ENCODE peak calls at places on chromosomes 16 and 17, in six cellular contexts. R, M, K, G, T and B are unnamed samples.

GRCh38 chr17:50214986-50215730 is 13.7 kb upstream of the COL1A1 start:
- DNase-seq in R (no peak), M (no peak), K (no peak), G (no peak), T (no peak), B (no peak)

GRCh38 chr17:62827722-62828498 is 19.8 kb upstream of the MARCHF10 start:
- DNase-seq in R (peak), M (peak), K (no peak), G (peak), T (peak), B (no peak)

GRCh38 chr17:16484445-16485169 is 7.4 kb downstream of the LRRC75A start:
- DNase-seq in R (peak), M (no peak), K (no peak), G (no peak), T (no peak), B (no peak)

GRCh38 chr17:43662432-43663141 is 865 bp upstream of the MEOX1 start:
- DNase-seq in R (no peak), M (no peak), K (no peak), G (no peak), T (no peak), B (no peak)

GRCh38 chr17:67993998-67994361 is 2.3 kb downstream of the C17orf58 start:
- DNase-seq in R (no peak), M (no peak), K (no peak), G (peak), T (no peak), B (peak)

GRCh38 chr17:7136266-7136877 is 21.8 kb upstream of the ASGR2 start:
- DNase-seq in R (peak), M (peak), K (peak), G (peak), T (peak), B (peak)

GRCh38 chr16:88326611-88327485 is 55.9 kb upstream of the ZNF469 start:
- DNase-seq in R (no peak), M (no peak), K (no peak), G (no peak), T (no peak), B (no peak)

GRCh38 chr17:69434164-69434579 is 19.7 kb downstream of the MAP2K6 start:
- DNase-seq in R (no peak), M (no peak), K (no peak), G (peak), T (peak), B (no peak)

GRCh38 chr16:23670137-23670776 is 8.4 kb upstream of the PLK1 start:
- DNase-seq in R (no peak), M (peak), K (peak), G (peak), T (peak), B (peak)

GRCh38 chr17:48615963-48616718 is 1.0 kb upstream of the HOXB8 start:
- DNase-seq in R (no peak), M (no peak), K (no peak), G (no peak), T (no peak), B (no peak)

GRCh38 chr17:8122391-8122922 is 1.4 kb downstream of the HES7 start:
- DNase-seq in R (peak), M (no peak), K (no peak), G (peak), T (peak), B (no peak)

GRCh38 chr16:3283525-3284447 is 495 bp downstream of the ZNF263 start:
- DNase-seq in R (no peak), M (no peak), K (no peak), G (no peak), T (peak), B (no peak)

GRCh38 chr16:68069511-68070248 is 15.5 kb upstream of the NFATC3 start:
- DNase-seq in R (no peak), M (no peak), K (no peak), G (no peak), T (no peak), B (no peak)

GRCh38 chr17:67992541-67993152 is 3.6 kb downstream of the C17orf58 start:
- DNase-seq in R (peak), M (no peak), K (no peak), G (no peak), T (peak), B (peak)

GRCh38 chr16:58510097-58510775 is 5.1 kb upstream of the SETD6 start:
- DNase-seq in R (no peak), M (no peak), K (no peak), G (no peak), T (no peak), B (no peak)

GRCh38 chr17:74152591-74153455 is 50.7 kb upstream of the RPL38 start:
- DNase-seq in R (no peak), M (no peak), K (no peak), G (no peak), T (no peak), B (no peak)

GRCh38 chr17:47810200-47810821 is 11.3 kb downstream of the OSBPL7 start:
- DNase-seq in R (no peak), M (peak), K (peak), G (peak), T (peak), B (no peak)

GRCh38 chr17:40373999-40374398 is 9.5 kb upstream of the GJD3 start:
- DNase-seq in R (no peak), M (no peak), K (no peak), G (no peak), T (no peak), B (no peak)

GRCh38 chr17:59093145-59093701 is 13.5 kb downstream of the TRIM37 start:
- DNase-seq in R (no peak), M (no peak), K (no peak), G (no peak), T (no peak), B (no peak)

GRCh38 chr17:17767096-17767470 is 69.7 kb downstream of the SREBF1 start:
- DNase-seq in R (peak), M (no peak), K (no peak), G (no peak), T (no peak), B (no peak)

GRCh38 chr16:49639739-49640388 is 216.0 kb downstream of the ZNF423 start:
- DNase-seq in R (peak), M (no peak), K (no peak), G (peak), T (no peak), B (no peak)

GRCh38 chr16:4244881-4245280 is 3.0 kb upstream of the SRL start:
- DNase-seq in R (no peak), M (no peak), K (no peak), G (no peak), T (no peak), B (no peak)

GRCh38 chr17:2705263-2705662 is 6.3 kb downstream of the CLUH start:
- DNase-seq in R (no peak), M (peak), K (no peak), G (peak), T (no peak), B (no peak)

GRCh38 chr16:30350134-30350871 is 4.8 kb downstream of the CD2BP2 start:
- DNase-seq in R (no peak), M (no peak), K (no peak), G (no peak), T (no peak), B (peak)

GRCh38 chr16:1794221-1794871 is 841 bp upstream of the IGFALS start:
- DNase-seq in R (no peak), M (no peak), K (no peak), G (no peak), T (no peak), B (no peak)

GRCh38 chr16:14088155-14088753 is 17.1 kb downstream of the MRTFB start:
- DNase-seq in R (no peak), M (no peak), K (no peak), G (peak), T (no peak), B (no peak)

GRCh38 chr17:53765129-53765528 is 57.6 kb upstream of the KIF2B start:
- DNase-seq in R (no peak), M (no peak), K (no peak), G (no peak), T (no peak), B (no peak)

GRCh38 chr17:12790806-12791148 is 1.5 kb downstream of the ARHGAP44 start:
- DNase-seq in R (no peak), M (no peak), K (no peak), G (no peak), T (no peak), B (no peak)

GRCh38 chr16:8867483-8868271 is 1.1 kb downstream of the CARHSP1 start:
- DNase-seq in R (peak), M (no peak), K (no peak), G (no peak), T (no peak), B (peak)

GRCh38 chr17:4449736-4450135 is 16.0 kb downstream of the SPNS3 start:
- DNase-seq in R (no peak), M (no peak), K (no peak), G (no peak), T (no peak), B (no peak)

GRCh38 chr17:79950306-79950705 is 85.4 kb downstream of the TBC1D16 start:
- DNase-seq in R (peak), M (no peak), K (no peak), G (no peak), T (no peak), B (no peak)

GRCh38 chr17:5516060-5516792 is 29.9 kb downstream of the MIS12 start:
- DNase-seq in R (no peak), M (peak), K (peak), G (peak), T (peak), B (no peak)

GRCh38 chr17:6231886-6232767 is 161.9 kb downstream of the WSCD1 start:
- DNase-seq in R (no peak), M (peak), K (no peak), G (peak), T (peak), B (no peak)

GRCh38 chr17:38605852-38606645 is at the start of gene SRCIN1:
- DNase-seq in R (peak), M (no peak), K (no peak), G (no peak), T (peak), B (peak)

GRCh38 chr17:14138649-14139048 is 69.3 kb downstream of the COX10 start:
- DNase-seq in R (peak), M (no peak), K (no peak), G (no peak), T (no peak), B (no peak)

GRCh38 chr17:16617481-16618060 is 36.1 kb downstream of the ZNF624 start:
- DNase-seq in R (no peak), M (no peak), K (no peak), G (no peak), T (no peak), B (no peak)

GRCh38 chr17:4724655-4725054 is 6.6 kb upstream of the MED11 start:
- DNase-seq in R (no peak), M (no peak), K (no peak), G (no peak), T (no peak), B (no peak)

GRCh38 chr17:76538941-76539340 is 903 bp upstream of the PRCD start:
- DNase-seq in R (no peak), M (no peak), K (no peak), G (no peak), T (no peak), B (no peak)

GRCh38 chr17:76542566-76542971 is 2.7 kb downstream of the PRCD start:
- DNase-seq in R (no peak), M (no peak), K (no peak), G (no peak), T (no peak), B (no peak)

GRCh38 chr17:76539631-76540271 is at the start of gene PRCD:
- DNase-seq in R (peak), M (no peak), K (no peak), G (no peak), T (no peak), B (no peak)

GRCh38 chr17:76541739-76542450 is 2.1 kb downstream of the PRCD start:
- DNase-seq in R (no peak), M (no peak), K (no peak), G (no peak), T (no peak), B (no peak)

GRCh38 chr17:76540381-76541300 is 797 bp downstream of the PRCD start:
- DNase-seq in R (peak), M (peak), K (peak), G (peak), T (peak), B (peak)
- TF ChIP-seq CTCF in R (no peak), M (peak), K (peak), G (peak), T (peak), B (no peak)

GRCh38 chr16:87254734-87255133 is 62.5 kb downstream of the C16orf95 start:
- DNase-seq in R (no peak), M (no peak), K (no peak), G (no peak), T (no peak), B (no peak)
- TF ChIP-seq CTCF in R (no peak), M (no peak), K (no peak), G (no peak), T (no peak), B (no peak)

GRCh38 chr17:9532715-9533114 is 42.9 kb downstream of the STX8 start:
- DNase-seq in R (no peak), M (no peak), K (no peak), G (no peak), T (no peak), B (no peak)

GRCh38 chr17:9531080-9531479 is 44.5 kb downstream of the STX8 start:
- DNase-seq in R (no peak), M (no peak), K (no peak), G (no peak), T (no peak), B (no peak)

GRCh38 chr17:9529033-9529748 is 46.4 kb downstream of the STX8 start:
- DNase-seq in R (peak), M (peak), K (no peak), G (peak), T (peak), B (peak)
- TF ChIP-seq CTCF in R (peak), M (peak), K (peak), G (peak), T (peak), B (peak)

GRCh38 chr16:60907645-60908044 is 1128.6 kb downstream of the CDH8 start:
- DNase-seq in R (no peak), M (no peak), K (no peak), G (no peak), T (no peak), B (no peak)
- TF ChIP-seq CTCF in R (peak), M (no peak), K (no peak), G (no peak), T (no peak), B (no peak)